ENCODE peak calls at places on chromosomes 13 and 19, in six cellular contexts. One of them, this sample, is unnamed.

GRCh38 chr13:71051573-71051972 is 815.4 kb downstream of the DACH1 start:
- DNase-seq in fibroblast of lung: no peak
- DNase-seq in head of caudate nucleus: no peak
- DNase-seq in colonic mucosa: no peak
- DNase-seq in stimulated activated CD4-positive, alpha-beta T cell treated with anti-CD3 and anti-CD28 coated beads, Interleukin-2, amount 100 ng/mL, for 48 hours: no peak
- DNase-seq in midbrain: no peak
- DNase-seq in this sample: no peak

GRCh38 chr19:58279042-58279924 is 528 bp downstream of the ZNF8 start:
- DNase-seq in head of caudate nucleus: peak
- DNase-seq in midbrain: peak
- DNase-seq in stimulated activated CD4-positive, alpha-beta T cell treated with anti-CD3 and anti-CD28 coated beads, Interleukin-2, amount 100 ng/mL, for 48 hours: peak
- DNase-seq in fibroblast of lung: peak
- DNase-seq in colonic mucosa: peak
- DNase-seq in this sample: peak

GRCh38 chr13:48233886-48234488 is 981 bp downstream of the ITM2B start:
- DNase-seq in head of caudate nucleus: no peak
- DNase-seq in fibroblast of lung: peak
- DNase-seq in colonic mucosa: no peak
- DNase-seq in midbrain: peak
- DNase-seq in stimulated activated CD4-positive, alpha-beta T cell treated with anti-CD3 and anti-CD28 coated beads, Interleukin-2, amount 100 ng/mL, for 48 hours: no peak
- DNase-seq in this sample: peak

GRCh38 chr13:107202371-107203023 is 634.6 kb upstream of the ARGLU1 start:
- DNase-seq in colonic mucosa: no peak
- DNase-seq in stimulated activated CD4-positive, alpha-beta T cell treated with anti-CD3 and anti-CD28 coated beads, Interleukin-2, amount 100 ng/mL, for 48 hours: no peak
- DNase-seq in head of caudate nucleus: no peak
- DNase-seq in midbrain: no peak
- DNase-seq in fibroblast of lung: peak
- DNase-seq in this sample: no peak

GRCh38 chr19:4023600-4024398 is 16.3 kb downstream of the PIAS4 start:
- DNase-seq in head of caudate nucleus: no peak
- DNase-seq in stimulated activated CD4-positive, alpha-beta T cell treated with anti-CD3 and anti-CD28 coated beads, Interleukin-2, amount 100 ng/mL, for 48 hours: no peak
- DNase-seq in fibroblast of lung: no peak
- DNase-seq in midbrain: no peak
- DNase-seq in colonic mucosa: no peak
- DNase-seq in this sample: no peak

GRCh38 chr13:35789335-35790166 is 313.1 kb upstream of the MAB21L1 start:
- DNase-seq in colonic mucosa: no peak
- DNase-seq in fibroblast of lung: peak
- DNase-seq in stimulated activated CD4-positive, alpha-beta T cell treated with anti-CD3 and anti-CD28 coated beads, Interleukin-2, amount 100 ng/mL, for 48 hours: no peak
- DNase-seq in midbrain: peak
- DNase-seq in head of caudate nucleus: no peak
- DNase-seq in this sample: no peak

GRCh38 chr13:100095498-100095897 is 6.6 kb downstream of the PCCA start:
- DNase-seq in fibroblast of lung: no peak
- DNase-seq in head of caudate nucleus: no peak
- DNase-seq in stimulated activated CD4-positive, alpha-beta T cell treated with anti-CD3 and anti-CD28 coated beads, Interleukin-2, amount 100 ng/mL, for 48 hours: no peak
- DNase-seq in colonic mucosa: no peak
- DNase-seq in midbrain: no peak
- DNase-seq in this sample: no peak

GRCh38 chr13:99722419-99722818 is 221.1 kb downstream of the TM9SF2 start:
- DNase-seq in colonic mucosa: no peak
- DNase-seq in midbrain: no peak
- DNase-seq in head of caudate nucleus: no peak
- DNase-seq in fibroblast of lung: no peak
- DNase-seq in stimulated activated CD4-positive, alpha-beta T cell treated with anti-CD3 and anti-CD28 coated beads, Interleukin-2, amount 100 ng/mL, for 48 hours: no peak
- DNase-seq in this sample: no peak

GRCh38 chr19:17129377-17129776 is 53.8 kb downstream of the MYO9B start:
- DNase-seq in fibroblast of lung: no peak
- DNase-seq in stimulated activated CD4-positive, alpha-beta T cell treated with anti-CD3 and anti-CD28 coated beads, Interleukin-2, amount 100 ng/mL, for 48 hours: no peak
- DNase-seq in colonic mucosa: no peak
- DNase-seq in midbrain: no peak
- DNase-seq in head of caudate nucleus: no peak
- DNase-seq in this sample: no peak

GRCh38 chr19:28556371-28556770 is 656.6 kb downstream of the UQCRFS1 start:
- DNase-seq in colonic mucosa: no peak
- DNase-seq in midbrain: no peak
- DNase-seq in stimulated activated CD4-positive, alpha-beta T cell treated with anti-CD3 and anti-CD28 coated beads, Interleukin-2, amount 100 ng/mL, for 48 hours: no peak
- DNase-seq in head of caudate nucleus: no peak
- DNase-seq in fibroblast of lung: no peak
- DNase-seq in this sample: no peak

GRCh38 chr19:13099073-13099999 is 3.3 kb downstream of the LYL1 start:
- DNase-seq in midbrain: no peak
- DNase-seq in stimulated activated CD4-positive, alpha-beta T cell treated with anti-CD3 and anti-CD28 coated beads, Interleukin-2, amount 100 ng/mL, for 48 hours: no peak
- DNase-seq in head of caudate nucleus: peak
- DNase-seq in colonic mucosa: peak
- DNase-seq in fibroblast of lung: no peak
- DNase-seq in this sample: peak

GRCh38 chr13:93789058-93789457 is 562.5 kb downstream of the GPC6 start:
- DNase-seq in head of caudate nucleus: no peak
- DNase-seq in midbrain: no peak
- DNase-seq in stimulated activated CD4-positive, alpha-beta T cell treated with anti-CD3 and anti-CD28 coated beads, Interleukin-2, amount 100 ng/mL, for 48 hours: no peak
- DNase-seq in fibroblast of lung: no peak
- DNase-seq in colonic mucosa: no peak
- DNase-seq in this sample: no peak

GRCh38 chr19:801030-801860 is 4.0 kb downstream of the PTBP1 start:
- DNase-seq in fibroblast of lung: peak
- DNase-seq in stimulated activated CD4-positive, alpha-beta T cell treated with anti-CD3 and anti-CD28 coated beads, Interleukin-2, amount 100 ng/mL, for 48 hours: no peak
- DNase-seq in head of caudate nucleus: no peak
- DNase-seq in colonic mucosa: peak
- DNase-seq in midbrain: no peak
- DNase-seq in this sample: no peak

GRCh38 chr19:42693760-42694350 is 46.4 kb downstream of the PSG3 start:
- DNase-seq in head of caudate nucleus: no peak
- DNase-seq in midbrain: no peak
- DNase-seq in fibroblast of lung: peak
- DNase-seq in stimulated activated CD4-positive, alpha-beta T cell treated with anti-CD3 and anti-CD28 coated beads, Interleukin-2, amount 100 ng/mL, for 48 hours: no peak
- DNase-seq in colonic mucosa: no peak
- DNase-seq in this sample: no peak

GRCh38 chr13:112341976-112342735 is 34.0 kb upstream of the SPACA7 start:
- DNase-seq in head of caudate nucleus: no peak
- DNase-seq in stimulated activated CD4-positive, alpha-beta T cell treated with anti-CD3 and anti-CD28 coated beads, Interleukin-2, amount 100 ng/mL, for 48 hours: no peak
- DNase-seq in midbrain: no peak
- DNase-seq in colonic mucosa: no peak
- DNase-seq in fibroblast of lung: no peak
- DNase-seq in this sample: no peak

GRCh38 chr13:92805766-92806165 is 420.8 kb upstream of the GPC6 start:
- DNase-seq in midbrain: no peak
- DNase-seq in stimulated activated CD4-positive, alpha-beta T cell treated with anti-CD3 and anti-CD28 coated beads, Interleukin-2, amount 100 ng/mL, for 48 hours: no peak
- DNase-seq in fibroblast of lung: no peak
- DNase-seq in colonic mucosa: no peak
- DNase-seq in head of caudate nucleus: no peak
- DNase-seq in this sample: no peak

GRCh38 chr13:36806102-36806501 is 12.9 kb upstream of the RFXAP start:
- DNase-seq in head of caudate nucleus: no peak
- DNase-seq in fibroblast of lung: no peak
- DNase-seq in midbrain: no peak
- DNase-seq in stimulated activated CD4-positive, alpha-beta T cell treated with anti-CD3 and anti-CD28 coated beads, Interleukin-2, amount 100 ng/mL, for 48 hours: no peak
- DNase-seq in colonic mucosa: no peak
- DNase-seq in this sample: peak

GRCh38 chr13:99605417-99606321 is 104.4 kb downstream of the TM9SF2 start:
- DNase-seq in head of caudate nucleus: peak
- DNase-seq in colonic mucosa: peak
- DNase-seq in midbrain: peak
- DNase-seq in fibroblast of lung: peak
- DNase-seq in stimulated activated CD4-positive, alpha-beta T cell treated with anti-CD3 and anti-CD28 coated beads, Interleukin-2, amount 100 ng/mL, for 48 hours: peak
- DNase-seq in this sample: peak

GRCh38 chr19:14361824-14362223 is 19.4 kb upstream of the ADGRE5 start:
- DNase-seq in colonic mucosa: no peak
- DNase-seq in head of caudate nucleus: no peak
- DNase-seq in stimulated activated CD4-positive, alpha-beta T cell treated with anti-CD3 and anti-CD28 coated beads, Interleukin-2, amount 100 ng/mL, for 48 hours: no peak
- DNase-seq in midbrain: no peak
- DNase-seq in fibroblast of lung: no peak
- DNase-seq in this sample: peak

GRCh38 chr19:7868671-7869452 is 5.3 kb downstream of the PRR36 start:
- DNase-seq in stimulated activated CD4-positive, alpha-beta T cell treated with anti-CD3 and anti-CD28 coated beads, Interleukin-2, amount 100 ng/mL, for 48 hours: peak
- DNase-seq in fibroblast of lung: peak
- DNase-seq in midbrain: peak
- DNase-seq in colonic mucosa: peak
- DNase-seq in head of caudate nucleus: peak
- DNase-seq in this sample: peak

GRCh38 chr13:35354882-35355281 is 121.6 kb downstream of the MAB21L1 start:
- DNase-seq in colonic mucosa: no peak
- DNase-seq in head of caudate nucleus: no peak
- DNase-seq in stimulated activated CD4-positive, alpha-beta T cell treated with anti-CD3 and anti-CD28 coated beads, Interleukin-2, amount 100 ng/mL, for 48 hours: no peak
- DNase-seq in midbrain: no peak
- DNase-seq in fibroblast of lung: no peak
- DNase-seq in this sample: no peak

GRCh38 chr19:6076675-6077463 is 33.4 kb downstream of the RFX2 start:
- DNase-seq in fibroblast of lung: peak
- DNase-seq in midbrain: no peak
- DNase-seq in stimulated activated CD4-positive, alpha-beta T cell treated with anti-CD3 and anti-CD28 coated beads, Interleukin-2, amount 100 ng/mL, for 48 hours: no peak
- DNase-seq in head of caudate nucleus: no peak
- DNase-seq in colonic mucosa: no peak
- DNase-seq in this sample: no peak

GRCh38 chr13:64332048-64332447 is 2898.1 kb downstream of the PCDH9 start:
- DNase-seq in midbrain: no peak
- DNase-seq in fibroblast of lung: peak
- DNase-seq in head of caudate nucleus: no peak
- DNase-seq in stimulated activated CD4-positive, alpha-beta T cell treated with anti-CD3 and anti-CD28 coated beads, Interleukin-2, amount 100 ng/mL, for 48 hours: no peak
- DNase-seq in colonic mucosa: no peak
- DNase-seq in this sample: no peak

GRCh38 chr13:33838567-33839131 is 20.7 kb downstream of the RFC3 start:
- DNase-seq in midbrain: no peak
- DNase-seq in head of caudate nucleus: no peak
- DNase-seq in fibroblast of lung: peak
- DNase-seq in stimulated activated CD4-positive, alpha-beta T cell treated with anti-CD3 and anti-CD28 coated beads, Interleukin-2, amount 100 ng/mL, for 48 hours: no peak
- DNase-seq in colonic mucosa: no peak
- DNase-seq in this sample: no peak

GRCh38 chr13:112072531-112073244 is 5.7 kb downstream of the SOX1 start:
- DNase-seq in midbrain: peak
- DNase-seq in colonic mucosa: no peak
- DNase-seq in head of caudate nucleus: no peak
- DNase-seq in fibroblast of lung: peak
- DNase-seq in stimulated activated CD4-positive, alpha-beta T cell treated with anti-CD3 and anti-CD28 coated beads, Interleukin-2, amount 100 ng/mL, for 48 hours: no peak
- DNase-seq in this sample: peak

GRCh38 chr19:57320180-57321084 is at the start of gene ZNF543:
- DNase-seq in fibroblast of lung: peak
- DNase-seq in stimulated activated CD4-positive, alpha-beta T cell treated with anti-CD3 and anti-CD28 coated beads, Interleukin-2, amount 100 ng/mL, for 48 hours: peak
- DNase-seq in midbrain: peak
- DNase-seq in colonic mucosa: peak
- DNase-seq in head of caudate nucleus: peak
- DNase-seq in this sample: peak

GRCh38 chr19:44905437-44906160 is at the start of gene APOE:
- DNase-seq in stimulated activated CD4-positive, alpha-beta T cell treated with anti-CD3 and anti-CD28 coated beads, Interleukin-2, amount 100 ng/mL, for 48 hours: no peak
- DNase-seq in colonic mucosa: no peak
- DNase-seq in head of caudate nucleus: peak
- DNase-seq in midbrain: peak
- DNase-seq in fibroblast of lung: no peak
- DNase-seq in this sample: no peak

GRCh38 chr19:8321760-8322637 is 703 bp downstream of the RPS28 start:
- DNase-seq in stimulated activated CD4-positive, alpha-beta T cell treated with anti-CD3 and anti-CD28 coated beads, Interleukin-2, amount 100 ng/mL, for 48 hours: no peak
- DNase-seq in midbrain: no peak
- DNase-seq in colonic mucosa: no peak
- DNase-seq in fibroblast of lung: no peak
- DNase-seq in head of caudate nucleus: no peak
- DNase-seq in this sample: no peak

GRCh38 chr19:42497492-42498226 is 30.6 kb downstream of the CEACAM1 start:
- DNase-seq in midbrain: no peak
- DNase-seq in stimulated activated CD4-positive, alpha-beta T cell treated with anti-CD3 and anti-CD28 coated beads, Interleukin-2, amount 100 ng/mL, for 48 hours: no peak
- DNase-seq in head of caudate nucleus: no peak
- DNase-seq in fibroblast of lung: no peak
- DNase-seq in colonic mucosa: peak
- DNase-seq in this sample: peak

GRCh38 chr19:49382639-49383038 is 5.4 kb upstream of the KASH5 start:
- DNase-seq in colonic mucosa: no peak
- DNase-seq in stimulated activated CD4-positive, alpha-beta T cell treated with anti-CD3 and anti-CD28 coated beads, Interleukin-2, amount 100 ng/mL, for 48 hours: no peak
- DNase-seq in head of caudate nucleus: no peak
- DNase-seq in midbrain: no peak
- DNase-seq in fibroblast of lung: no peak
- DNase-seq in this sample: no peak

GRCh38 chr13:29993196-29993595 is 142.8 kb upstream of the UBL3 start:
- DNase-seq in stimulated activated CD4-positive, alpha-beta T cell treated with anti-CD3 and anti-CD28 coated beads, Interleukin-2, amount 100 ng/mL, for 48 hours: no peak
- DNase-seq in colonic mucosa: no peak
- DNase-seq in midbrain: no peak
- DNase-seq in head of caudate nucleus: no peak
- DNase-seq in fibroblast of lung: no peak
- DNase-seq in this sample: no peak

GRCh38 chr13:30607908-30608307 is 9.8 kb upstream of the USPL1 start:
- DNase-seq in colonic mucosa: no peak
- DNase-seq in stimulated activated CD4-positive, alpha-beta T cell treated with anti-CD3 and anti-CD28 coated beads, Interleukin-2, amount 100 ng/mL, for 48 hours: peak
- DNase-seq in head of caudate nucleus: no peak
- DNase-seq in fibroblast of lung: peak
- DNase-seq in midbrain: no peak
- DNase-seq in this sample: peak

GRCh38 chr13:24763596-24764275 is at the start of gene RNF17:
- DNase-seq in midbrain: no peak
- DNase-seq in stimulated activated CD4-positive, alpha-beta T cell treated with anti-CD3 and anti-CD28 coated beads, Interleukin-2, amount 100 ng/mL, for 48 hours: no peak
- DNase-seq in head of caudate nucleus: no peak
- DNase-seq in colonic mucosa: no peak
- DNase-seq in fibroblast of lung: no peak
- DNase-seq in this sample: no peak

GRCh38 chr19:43759515-43759914 is 4.8 kb upstream of the SMG9 start:
- DNase-seq in colonic mucosa: no peak
- DNase-seq in fibroblast of lung: peak
- DNase-seq in stimulated activated CD4-positive, alpha-beta T cell treated with anti-CD3 and anti-CD28 coated beads, Interleukin-2, amount 100 ng/mL, for 48 hours: no peak
- DNase-seq in head of caudate nucleus: no peak
- DNase-seq in midbrain: no peak
- DNase-seq in this sample: no peak

GRCh38 chr13:77535448-77535847 is at the start of gene SCEL:
- DNase-seq in fibroblast of lung: no peak
- DNase-seq in midbrain: no peak
- DNase-seq in colonic mucosa: no peak
- DNase-seq in head of caudate nucleus: peak
- DNase-seq in stimulated activated CD4-positive, alpha-beta T cell treated with anti-CD3 and anti-CD28 coated beads, Interleukin-2, amount 100 ng/mL, for 48 hours: no peak
- DNase-seq in this sample: no peak

GRCh38 chr13:113742000-113742441 is 17.0 kb upstream of the TMEM255B start:
- DNase-seq in fibroblast of lung: peak
- DNase-seq in colonic mucosa: peak
- DNase-seq in midbrain: no peak
- DNase-seq in stimulated activated CD4-positive, alpha-beta T cell treated with anti-CD3 and anti-CD28 coated beads, Interleukin-2, amount 100 ng/mL, for 48 hours: no peak
- DNase-seq in head of caudate nucleus: peak
- DNase-seq in this sample: peak

This sample was measured in B cell.